ENCODE peak calls at places on chromosomes 11 and 22, in four cellular contexts. K is H9, B is BJ, S is tibial nerve. C is an unnamed sample.

GRCh38 chr11:7278314-7278917 is 26.7 kb downstream of the SYT9 start:
- DNase-seq in K (peak), B (no peak), S (no peak), C (peak)

GRCh38 chr11:117192401-117192875 is 6.7 kb upstream of the TAGLN start:
- DNase-seq in K (no peak), B (no peak), S (no peak), C (no peak)

GRCh38 chr11:127106938-127107337 is 106.4 kb upstream of the KIRREL3 start:
- DNase-seq in K (no peak), B (no peak), S (no peak), C (no peak)

GRCh38 chr22:45317551-45318167 is 7.9 kb downstream of the FAM118A start:
- DNase-seq in K (peak), B (no peak), S (peak), C (no peak)

GRCh38 chr11:14242198-14242597 is 116.8 kb downstream of the RRAS2 start:
- DNase-seq in K (no peak), B (no peak), S (no peak), C (no peak)

GRCh38 chr22:43669190-43669589 is 142.9 kb downstream of the EFCAB6 start:
- DNase-seq in K (no peak), B (no peak), S (no peak), C (no peak)

GRCh38 chr22:40855104-40855959 is 1.1 kb downstream of the ST13 start:
- DNase-seq in K (no peak), B (no peak), S (no peak), C (no peak)

GRCh38 chr11:2530131-2530854 is 85.5 kb downstream of the KCNQ1 start:
- DNase-seq in K (no peak), B (no peak), S (no peak), C (no peak)

GRCh38 chr11:31643831-31644230 is 134.3 kb downstream of the ELP4 start:
- DNase-seq in K (no peak), B (peak), S (no peak), C (no peak)

GRCh38 chr22:28560005-28560742 is 119.5 kb downstream of the TTC28 start:
- DNase-seq in K (no peak), B (no peak), S (no peak), C (no peak)

GRCh38 chr22:41780714-41781507 is 19.6 kb upstream of the CCDC134 start:
- DNase-seq in K (no peak), B (no peak), S (no peak), C (peak)

GRCh38 chr11:130310622-130311021 is 4.1 kb downstream of the ZBTB44 start:
- DNase-seq in K (no peak), B (no peak), S (no peak), C (no peak)

GRCh38 chr22:45265546-45265945 is 19.2 kb upstream of the UPK3A start:
- DNase-seq in K (no peak), B (no peak), S (no peak), C (no peak)

GRCh38 chr11:40178470-40178869 is 1281.0 kb downstream of the LRRC4C start:
- DNase-seq in K (no peak), B (no peak), S (no peak), C (no peak)

GRCh38 chr11:20397281-20397680 is 9.8 kb downstream of the PRMT3 start:
- DNase-seq in K (no peak), B (no peak), S (no peak), C (peak)
- TF ChIP-seq CTCF in K (peak), B (peak), S (peak), C (peak)

DNA sequence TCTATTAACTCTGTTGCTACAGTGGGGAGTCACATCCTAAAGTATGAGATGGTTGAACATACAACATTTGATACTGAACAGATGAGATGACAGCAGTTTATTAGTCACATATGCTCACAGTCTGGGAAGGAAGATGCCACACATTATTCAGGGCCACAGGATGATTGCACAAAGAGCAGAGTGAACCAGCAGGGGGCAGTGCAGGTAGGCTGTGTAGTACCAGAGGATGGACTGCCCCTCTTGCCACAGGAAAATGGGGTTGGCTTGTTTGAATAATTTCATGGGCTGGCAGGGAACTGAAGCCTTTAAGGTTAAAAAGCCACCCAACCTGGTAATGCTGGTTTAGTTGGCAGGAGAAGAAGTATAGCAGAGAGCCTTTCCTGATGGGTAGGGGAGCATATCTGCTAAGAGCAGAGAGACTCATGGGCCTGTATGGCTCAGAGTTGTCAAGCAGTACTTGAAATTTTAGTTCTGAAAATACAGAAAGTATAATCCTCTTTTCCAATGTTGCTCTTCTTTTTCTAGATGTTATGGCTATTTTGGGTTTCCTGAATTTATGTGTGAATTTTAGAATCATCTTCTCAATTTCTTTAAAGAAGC is 180.4 kb upstream of the B3GAT1 start:
- DNase-seq in K (peak), B (no peak), S (no peak), C (peak)
- TF ChIP-seq CTCF in K (peak), B (no peak), S (no peak), C (peak)

GRCh38 chr22:37957232-37957631 is 3.7 kb downstream of the POLR2F start:
- DNase-seq in K (no peak), B (no peak), S (no peak), C (no peak)

GRCh38 chr22:37953062-37953436 is 352 bp downstream of the C22orf23 start:
- DNase-seq in K (no peak), B (no peak), S (no peak), C (no peak)

GRCh38 chr22:37953437-37954179 is at the start of the genes C22orf23 and POLR2F:
- DNase-seq in K (peak), B (peak), S (peak), C (peak)

DNA sequence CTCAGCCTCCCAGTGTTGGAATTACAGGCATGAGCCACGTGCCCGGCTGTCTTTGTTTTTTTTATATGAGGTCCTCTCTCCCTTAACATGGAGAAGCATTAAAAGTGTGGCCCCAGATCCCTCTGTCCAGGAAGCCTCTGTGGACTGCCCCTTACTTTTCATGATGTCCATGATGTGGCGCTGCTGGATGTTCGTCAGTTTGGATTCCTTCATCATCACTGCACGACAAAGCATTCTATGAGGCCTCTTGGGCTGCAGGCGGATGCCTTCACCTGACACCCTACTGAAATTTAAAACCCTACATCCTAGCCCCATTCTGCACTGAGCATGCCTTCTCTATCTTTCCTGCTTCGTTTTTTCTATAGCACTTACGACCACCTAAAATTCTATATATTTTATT is 2.1 kb downstream of the C22orf23 start:
- DNase-seq in K (peak), B (no peak), S (no peak), C (no peak)
- TF ChIP-seq CTCF in K (peak), B (no peak), S (no peak), C (no peak)

GRCh38 chr11:91528965-91529364 is 695.7 kb upstream of the FAT3 start:
- DNase-seq in K (no peak), B (no peak), S (no peak), C (no peak)

DNA sequence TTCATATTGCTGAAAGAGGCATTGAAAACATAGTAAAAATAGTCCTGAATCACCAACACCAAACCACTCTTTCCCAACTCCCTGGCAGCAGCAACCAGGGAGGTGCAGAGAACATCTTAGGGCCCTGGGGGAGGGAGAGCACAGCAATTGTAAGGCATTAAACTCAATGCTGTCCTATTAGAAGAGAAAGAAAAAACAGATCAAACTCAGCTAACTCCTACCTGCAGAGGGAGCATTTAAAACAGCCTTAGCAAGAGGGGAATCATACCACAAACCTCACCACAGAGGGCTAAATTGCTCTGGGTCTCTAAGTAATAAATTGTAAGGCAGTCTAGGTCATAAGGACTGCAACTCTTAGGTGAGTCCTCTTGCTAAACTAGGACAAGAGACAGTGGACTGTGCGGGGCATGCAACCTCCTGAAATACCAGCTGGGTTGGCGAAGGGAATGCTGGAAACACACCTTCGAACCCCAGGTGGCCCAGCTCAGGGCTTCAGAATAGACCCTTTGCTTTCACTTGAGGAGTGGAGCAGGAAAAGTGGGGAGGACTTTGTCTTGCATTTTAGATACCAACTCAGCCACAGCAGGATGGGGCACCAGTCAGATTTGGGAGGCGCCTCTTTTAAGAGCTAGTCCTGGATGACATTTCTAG is 697.1 kb upstream of the FAT3 start:
- DNase-seq in K (peak), B (no peak), S (no peak), C (no peak)
- TF ChIP-seq CTCF in K (peak), B (no peak), S (no peak), C (no peak)

GRCh38 chr22:37731804-37732471 is 35.1 kb downstream of the TRIOBP start:
- DNase-seq in K (no peak), B (no peak), S (no peak), C (peak)
- TF ChIP-seq CTCF in K (no peak), B (no peak), S (no peak), C (no peak)

GRCh38 chr11:27717377-27717776 is 17.1 kb upstream of the BDNF start:
- DNase-seq in K (no peak), B (no peak), S (no peak), C (no peak)

GRCh38 chr11:27716216-27716615 is 16.0 kb upstream of the BDNF start:
- DNase-seq in K (no peak), B (no peak), S (no peak), C (no peak)

GRCh38 chr11:27718346-27718852 is 18.1 kb upstream of the BDNF start:
- DNase-seq in K (peak), B (peak), S (no peak), C (no peak)

GRCh38 chr11:27717801-27718229 is 17.6 kb upstream of the BDNF start:
- DNase-seq in K (no peak), B (no peak), S (no peak), C (no peak)

DNA sequence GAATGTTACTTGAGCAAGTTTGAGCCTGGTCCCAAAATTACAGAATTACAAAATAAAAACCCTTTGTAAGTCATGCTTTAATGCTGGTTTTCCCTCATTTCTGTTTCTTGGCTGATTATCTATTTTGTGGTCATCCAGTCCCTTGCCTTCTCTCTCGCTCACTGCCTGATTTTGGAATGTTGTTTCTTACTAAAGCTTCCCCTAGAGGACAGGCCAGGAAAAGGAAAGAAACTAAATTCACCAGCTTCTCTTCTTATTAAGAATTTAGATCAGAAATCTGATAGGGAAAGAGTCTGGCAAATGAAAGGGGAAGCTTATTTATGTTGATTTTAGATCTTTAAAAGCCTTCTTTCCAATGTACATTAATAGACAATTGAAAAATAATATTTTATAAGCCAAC is 16.6 kb upstream of the BDNF start:
- DNase-seq in K (no peak), B (no peak), S (no peak), C (no peak)
- TF ChIP-seq CTCF in K (peak), B (peak), S (no peak), C (no peak)

GRCh38 chr11:102518296-102519094 is 12.1 kb downstream of the MMP7 start:
- DNase-seq in K (no peak), B (no peak), S (no peak), C (no peak)
- TF ChIP-seq CTCF in K (peak), B (no peak), S (no peak), C (no peak)

DNA sequence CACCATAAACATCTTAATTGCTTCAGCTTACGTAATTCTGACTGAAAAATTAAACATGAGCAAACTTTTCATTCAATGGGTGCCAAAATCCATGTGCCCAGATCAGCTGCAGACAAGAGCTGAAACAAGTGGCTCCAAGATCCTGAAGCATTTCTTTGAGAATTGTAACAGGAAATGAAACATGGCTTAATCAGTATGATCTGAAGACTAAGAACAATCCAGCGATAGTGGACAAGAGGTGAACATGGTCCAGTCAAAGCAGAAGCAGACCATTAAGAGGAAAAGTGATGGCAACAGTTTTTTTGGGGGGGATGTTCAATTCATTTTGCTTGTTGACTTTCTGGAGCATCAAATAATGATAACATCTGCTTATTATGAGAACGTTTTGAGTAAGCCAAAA is 1964.5 kb upstream of the RAG2 start:
- DNase-seq in K (no peak), B (no peak), S (no peak), C (no peak)
- TF ChIP-seq CTCF in K (no peak), B (no peak), S (no peak), C (no peak)

GRCh38 chr11:34209809-34210208 is 104.4 kb downstream of the NAT10 start:
- DNase-seq in K (no peak), B (no peak), S (no peak), C (no peak)
- TF ChIP-seq CTCF in K (peak), B (no peak), S (no peak), C (no peak)

C was measured in GM20000.